ENCODE peak calls at places on chromosome 12, in seven cellular contexts. V is heart left ventricle; U is fibroblast of lung; B is PC-9; A is heart right ventricle; Z is sigmoid colon; K is CD8-positive, alpha-beta T cell. J is an unnamed sample.

GRCh38 chr12:119266963-119267362 is 67.6 kb upstream of the CCDC60 start:
- DNase-seq in V (no peak), U (no peak), B (no peak), A (no peak), Z (no peak), K (no peak), J (no peak)

GRCh38 chr12:122080149-122081107 is 1.9 kb downstream of the MLXIP start:
- DNase-seq in V (no peak), U (peak; percentile 89), B (peak; percentile 82), A (peak; percentile 70), Z (peak; percentile 93), K (no peak), J (no peak)

GRCh38 chr12:7158866-7159600 is 28.9 kb downstream of the CLSTN3 start:
- DNase-seq in V (no peak), U (no peak), B (no peak), A (no peak), Z (peak; percentile 50), K (no peak), J (no peak)

GRCh38 chr12:27366621-27367020 is 34.0 kb downstream of the BMAL2 start:
- DNase-seq in V (no peak), U (no peak), B (no peak), A (no peak), Z (no peak), K (no peak), J (no peak)

GRCh38 chr12:25121916-25122315 is 73.0 kb downstream of the DNAI7 start:
- DNase-seq in V (no peak), U (peak; percentile 57), B (no peak), A (no peak), Z (no peak), K (no peak), J (no peak)

GRCh38 chr12:49974231-49974675 is 1.5 kb downstream of the AQP6 start:
- DNase-seq in V (peak; percentile 70), U (peak; percentile 51), B (no peak), A (peak; percentile 67), Z (peak; percentile 93), K (no peak), J (no peak)

GRCh38 chr12:120783197-120783596 is 57.6 kb downstream of the ACADS start:
- DNase-seq in V (no peak), U (peak; percentile 73), B (peak; percentile 62), A (no peak), Z (no peak), K (no peak), J (no peak)

GRCh38 chr12:33546004-33546403 is 106.4 kb upstream of the SYT10 start:
- DNase-seq in V (no peak), U (no peak), B (no peak), A (no peak), Z (no peak), K (no peak), J (no peak)

GRCh38 chr12:105343836-105344235 is 13.3 kb downstream of the C12orf75 start:
- DNase-seq in V (no peak), U (no peak), B (no peak), A (no peak), Z (no peak), K (no peak), J (no peak)

GRCh38 chr12:67630373-67631088 is 18.0 kb upstream of the DYRK2 start:
- DNase-seq in V (peak; percentile 44), U (peak; percentile 19), B (no peak), A (no peak), Z (no peak), K (peak; percentile 72), J (peak; percentile 60)

GRCh38 chr12:131282292-131283080 is 328.8 kb downstream of the ADGRD1 start:
- DNase-seq in V (peak; percentile 15), U (no peak), B (no peak), A (peak; percentile 2), Z (peak; percentile 50), K (no peak), J (no peak)

DNA sequence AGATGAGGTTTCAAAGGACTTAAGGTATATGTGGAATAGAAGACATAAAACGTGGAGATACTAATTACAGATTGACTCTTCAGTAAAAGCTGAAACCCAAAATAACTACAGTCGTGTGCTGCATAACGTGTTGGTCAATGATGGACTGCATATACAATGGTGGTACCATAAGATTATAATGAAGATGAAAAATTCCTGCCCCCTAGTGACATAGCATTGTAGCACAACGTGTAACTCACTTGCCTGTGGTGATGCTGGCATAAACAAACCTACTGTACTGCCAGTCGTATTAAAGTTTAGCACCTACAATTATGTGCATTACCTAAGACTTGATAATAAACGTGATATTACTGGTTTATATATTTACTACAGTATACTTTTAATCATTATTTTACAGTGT is 150.3 kb downstream of the LRRK2 start:
- DNase-seq in V (no peak), U (no peak), B (no peak), A (no peak), Z (no peak), K (no peak), J (no peak)
- TF ChIP-seq CTCF in V (no peak), U (peak; percentile 22), B (no peak), A (no peak), Z (no peak), K (no peak), J (peak; percentile 43)

GRCh38 chr12:48045965-48046364 is 41.7 kb upstream of the COL2A1 start:
- DNase-seq in V (no peak), U (no peak), B (no peak), A (no peak), Z (no peak), K (no peak), J (no peak)

GRCh38 chr12:48053122-48053521 is 48.8 kb upstream of the COL2A1 start:
- DNase-seq in V (no peak), U (no peak), B (no peak), A (no peak), Z (no peak), K (no peak), J (no peak)

GRCh38 chr12:48053883-48054282 is 49.6 kb upstream of the COL2A1 start:
- DNase-seq in V (no peak), U (no peak), B (no peak), A (no peak), Z (no peak), K (no peak), J (no peak)

GRCh38 chr12:48051681-48052080 is 47.4 kb upstream of the COL2A1 start:
- DNase-seq in V (no peak), U (no peak), B (peak; percentile 4), A (no peak), Z (no peak), K (no peak), J (no peak)

DNA sequence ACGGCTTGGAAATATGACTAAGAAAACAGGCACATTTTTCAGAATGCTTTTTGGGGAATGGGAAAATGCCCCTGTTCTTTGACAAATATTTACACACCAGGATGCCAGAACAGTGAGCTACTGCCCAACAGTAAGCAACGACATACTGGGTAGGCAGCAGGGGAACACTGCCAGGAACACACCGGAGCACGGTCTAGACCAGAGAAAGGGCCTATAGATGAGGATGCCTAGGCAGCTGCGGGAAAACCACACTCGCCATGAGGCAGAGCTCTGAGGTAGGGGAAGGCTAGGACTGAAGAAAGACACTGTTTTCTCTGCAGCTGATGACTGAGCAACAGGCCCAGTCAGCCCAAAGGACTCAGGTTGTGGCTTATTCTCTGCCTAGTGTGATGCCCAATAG is 45.9 kb upstream of the COL2A1 start:
- DNase-seq in V (no peak), U (no peak), B (no peak), A (no peak), Z (no peak), K (no peak), J (no peak)
- H3K36me3 ChIP-seq in V (peaks cover 65% of the 10 kb centered on the region), U (peaks cover under 1% of the 10 kb centered on the region), B (peaks cover 10% of the 10 kb centered on the region), A (peaks cover 74% of the 10 kb centered on the region), Z (peaks cover 10% of the 10 kb centered on the region), K (peaks cover 17% of the 10 kb centered on the region), J (peaks cover 6% of the 10 kb centered on the region)

GRCh38 chr12:47651368-47652254 is 54.2 kb downstream of the RPAP3 start:
- DNase-seq in V (peak; percentile 49), U (peak; percentile 56), B (peak; percentile 39), A (peak; percentile 34), Z (peak; percentile 84), K (no peak), J (peak; percentile 24)
- TF ChIP-seq CTCF in V (peak; percentile 74), U (peak; percentile 57), B (peak; percentile 75), A (peak; percentile 83), Z (peak; percentile 64), K (peak; percentile 90), J (peak; percentile 64)

GRCh38 chr12:83559650-83560049 is 872.9 kb downstream of the TMTC2 start:
- DNase-seq in V (no peak), U (no peak), B (no peak), A (no peak), Z (no peak), K (no peak), J (no peak)
- H3K36me3 ChIP-seq in V (no peaks in the 10 kb centered on the region), U (no peaks in the 10 kb centered on the region), B (no peaks in the 10 kb centered on the region), A (no peaks in the 10 kb centered on the region), Z (no peaks in the 10 kb centered on the region), K (no peaks in the 10 kb centered on the region), J (no peaks in the 10 kb centered on the region)

GRCh38 chr12:124565656-124566180 is 1.7 kb downstream of the NCOR2 start:
- DNase-seq in V (no peak), U (no peak), B (no peak), A (no peak), Z (no peak), K (no peak), J (no peak)

GRCh38 chr12:124566181-124567034 is 1.0 kb downstream of the NCOR2 start:
- DNase-seq in V (peak; percentile 91), U (peak; percentile 80), B (peak; percentile 62), A (peak; percentile 90), Z (peak; percentile 96), K (peak; percentile 27), J (peak; percentile 73)

GRCh38 chr12:124563809-124564208 is 3.6 kb downstream of the NCOR2 start:
- DNase-seq in V (no peak), U (no peak), B (no peak), A (no peak), Z (no peak), K (no peak), J (no peak)

GRCh38 chr12:124564232-124564958 is 3.0 kb downstream of the NCOR2 start:
- DNase-seq in V (no peak), U (no peak), B (no peak), A (no peak), Z (no peak), K (no peak), J (no peak)

GRCh38 chr12:124565071-124565491 is 2.3 kb downstream of the NCOR2 start:
- DNase-seq in V (no peak), U (peak; percentile 39), B (no peak), A (no peak), Z (no peak), K (no peak), J (no peak)
- TF ChIP-seq CTCF in V (no peak), U (no peak), B (no peak), A (no peak), Z (no peak), K (no peak), J (no peak)